ENCODE peak calls at places on chromosomes 13 and 19, in nine cellular contexts. T is neural progenitor cell; Z is astrocyte of the spinal cord; S is brain microvascular endothelial cell; D is PC-3; M is fibroblast of mammary gland; Y is Jurkat, Clone E6-1; C is GM06990; N is astrocyte of the cerebellum. F is an unnamed sample.

GRCh38 chr19:4970558-4971423 is 1.9 kb downstream of the KDM4B start:
- DNase-seq in N (no peak), Y (no peak), S (no peak), D (peak; percentile 49), C (no peak), Z (peak; percentile 29), T (peak; percentile 65), M (peak; percentile 28), F (peak; percentile 44)

GRCh38 chr19:6209233-6209632 is 70.5 kb downstream of the MLLT1 start:
- DNase-seq in M (no peak), D (no peak), S (no peak), Y (no peak), N (no peak), C (no peak), Z (no peak), T (no peak), F (no peak)

GRCh38 chr13:102993348-102993747 is 72.9 kb downstream of the SLC10A2 start:
- DNase-seq in M (no peak), Y (no peak), T (no peak), S (no peak), N (no peak), Z (no peak), D (no peak), C (no peak), F (no peak)

GRCh38 chr13:72508392-72508791 is 219.0 kb downstream of the MZT1 start:
- DNase-seq in C (no peak), D (no peak), Y (no peak), Z (no peak), N (no peak), T (no peak), S (no peak), M (no peak), F (no peak)

GRCh38 chr13:26213345-26213744 is 8.8 kb downstream of the RNF6 start:
- DNase-seq in N (no peak), Z (no peak), D (no peak), S (no peak), Y (no peak), M (no peak), C (no peak), T (no peak), F (no peak)

GRCh38 chr13:110881811-110882210 is 33.1 kb downstream of the ANKRD10 start:
- DNase-seq in D (no peak), C (no peak), N (no peak), Z (no peak), M (no peak), S (no peak), T (no peak), Y (no peak), F (no peak)

GRCh38 chr19:35347930-35348298 is 212 bp downstream of the FFAR1 start:
- DNase-seq in C (no peak), Z (no peak), S (no peak), N (no peak), T (no peak), D (no peak), Y (no peak), M (no peak), F (no peak)

GRCh38 chr19:49847731-49848696 is 2.9 kb upstream of the PTOV1 start:
- DNase-seq in S (peak; percentile 81), C (no peak), N (peak; percentile 81), Y (no peak), D (peak; percentile 95), Z (peak; percentile 92), M (peak; percentile 93), T (no peak), F (peak; percentile 81)

GRCh38 chr19:28627669-28628068 is 585.3 kb downstream of the UQCRFS1 start:
- DNase-seq in Z (no peak), M (no peak), T (no peak), Y (no peak), N (no peak), S (no peak), D (no peak), C (no peak), F (no peak)

DNA sequence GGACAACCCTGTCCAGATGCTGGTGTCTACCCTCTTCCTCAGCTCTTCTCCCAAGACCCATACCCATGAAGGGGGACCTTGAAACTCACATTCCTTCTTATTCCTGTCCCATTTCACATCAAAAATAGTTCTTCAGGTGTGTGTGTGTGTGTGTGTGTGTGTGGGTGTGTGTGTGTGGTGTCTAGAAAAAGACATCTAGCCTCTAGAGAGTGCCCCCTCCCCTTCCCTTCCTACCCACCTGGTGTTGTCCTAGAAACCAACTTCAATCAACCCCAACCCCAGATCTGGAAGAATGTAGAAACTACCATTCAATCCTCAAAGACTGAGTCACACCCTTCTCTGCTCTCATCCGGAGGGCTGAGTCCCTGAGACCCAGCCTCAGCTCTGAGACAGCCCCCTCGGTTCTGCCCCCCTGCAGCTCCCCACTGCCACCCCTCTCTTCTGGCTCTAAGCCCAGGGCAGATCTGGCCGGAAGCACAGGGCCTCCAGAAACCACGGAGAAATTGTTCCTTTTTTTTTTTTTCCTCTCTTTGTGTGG is 3.5 kb downstream of the KCNN4 start:
- DNase-seq in D (no peak), C (no peak), Y (peak; percentile 85), Z (peak; percentile 73), S (no peak), N (no peak), M (no peak), T (no peak), F (peak; percentile 35)
- H3K4me3 ChIP-seq in D (peak overlapping the region; percentile 22), C (peak overlapping the region; percentile 41), Y (peak overlapping the region; percentile 9), Z (no peak overlapping the region), S (no peak overlapping the region), N (no peak overlapping the region), M (no peak overlapping the region), T (no peak overlapping the region), F (peak overlapping the region; percentile 9)

GRCh38 chr13:34462843-34463242 is 479.2 kb upstream of the NBEA start:
- DNase-seq in Y (no peak), M (peak; percentile 59), N (peak; percentile 3), T (no peak), D (peak; percentile 92), Z (peak; percentile 72), C (no peak), S (peak; percentile 72), F (peak; percentile 89)
- H3K4me3 ChIP-seq in Y (no peak overlapping the region), M (no peak overlapping the region), N (no peak overlapping the region), T (no peak overlapping the region), D (no peak overlapping the region), Z (no peak overlapping the region), C (no peak overlapping the region), S (no peak overlapping the region), F (no peak overlapping the region)

GRCh38 chr13:28532226-28533048 is 37.5 kb upstream of the FLT1 start:
- DNase-seq in C (no peak), Y (no peak), M (no peak), T (peak; percentile 70), N (no peak), Z (no peak), S (no peak), D (no peak), F (no peak)
- H3K4me3 ChIP-seq in C (peak overlapping the region; percentile 23), Y (peak overlapping the region; percentile 54), M (peak overlapping the region; percentile 37), T (peak overlapping the region; percentile 66), N (peak overlapping the region; percentile 41), Z (peak overlapping the region; percentile 37), S (peak overlapping the region; percentile 51), D (no peak overlapping the region), F (no peak overlapping the region)

GRCh38 chr19:9126900-9127405 is at the start of gene OR7G3:
- DNase-seq in Y (no peak), M (no peak), T (no peak), C (no peak), D (no peak), S (no peak), N (no peak), Z (no peak), F (no peak)
- H3K4me3 ChIP-seq in Y (no peak within 1 kb of the TSS), M (no peak within 1 kb of the TSS), T (no peak within 1 kb of the TSS), C (no peak within 1 kb of the TSS), D (no peak within 1 kb of the TSS), S (no peak within 1 kb of the TSS), N (no peak within 1 kb of the TSS), Z (no peak within 1 kb of the TSS), F (no peak within 1 kb of the TSS)

GRCh38 chr19:21462540-21462939 is 42.9 kb upstream of the ZNF429 start:
- DNase-seq in T (no peak), M (no peak), S (no peak), D (no peak), Y (no peak), Z (no peak), N (no peak), C (no peak), F (no peak)
- H3K4me3 ChIP-seq in T (peak overlapping the region; percentile 70), M (no peak overlapping the region), S (no peak overlapping the region), D (no peak overlapping the region), Y (no peak overlapping the region), Z (no peak overlapping the region), N (no peak overlapping the region), C (no peak overlapping the region), F (no peak overlapping the region)

GRCh38 chr19:47151627-47152026 is 21.0 kb downstream of the SAE1 start:
- DNase-seq in M (no peak), Z (no peak), N (no peak), C (no peak), T (no peak), Y (no peak), S (no peak), D (no peak), F (no peak)

GRCh38 chr19:47152205-47152604 is 21.6 kb downstream of the SAE1 start:
- DNase-seq in C (no peak), Z (no peak), T (no peak), D (no peak), M (no peak), Y (no peak), S (no peak), N (no peak), F (no peak)

GRCh38 chr19:47152632-47153031 is 22.0 kb downstream of the SAE1 start:
- DNase-seq in T (no peak), N (no peak), S (no peak), D (peak; percentile 86), C (no peak), Y (no peak), M (no peak), Z (no peak), F (peak; percentile 89)

GRCh38 chr19:47155141-47155540 is 24.5 kb downstream of the SAE1 start:
- DNase-seq in Y (no peak), N (no peak), S (no peak), Z (no peak), C (no peak), D (no peak), T (no peak), M (no peak), F (no peak)

DNA sequence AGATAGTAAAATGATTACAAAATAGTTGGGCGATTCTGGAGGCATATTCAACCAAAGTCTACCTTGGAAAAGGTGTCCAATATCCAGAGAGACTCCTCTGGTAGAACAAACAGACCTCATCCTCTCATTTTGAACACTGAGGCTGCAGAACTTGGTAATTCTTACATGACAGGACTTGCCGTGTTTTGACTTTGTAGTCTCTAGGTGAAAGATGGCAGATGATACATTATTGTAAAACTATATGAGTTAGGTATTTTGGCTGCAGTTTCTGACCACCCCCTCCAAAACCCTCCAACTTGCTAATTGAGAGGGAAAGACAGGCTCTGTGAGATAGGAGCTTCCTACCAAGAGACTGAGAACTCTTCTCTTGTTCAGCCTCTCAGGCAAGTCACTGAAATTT is 22.6 kb downstream of the SAE1 start:
- DNase-seq in Y (no peak), T (no peak), D (no peak), C (no peak), Z (no peak), M (no peak), N (no peak), S (no peak), F (peak; percentile 31)
- H3K4me3 ChIP-seq in Y (no peak overlapping the region), T (no peak overlapping the region), D (no peak overlapping the region), C (no peak overlapping the region), Z (no peak overlapping the region), M (no peak overlapping the region), N (no peak overlapping the region), S (no peak overlapping the region), F (no peak overlapping the region)